ENCODE peak calls at places on chromosomes 16 and 17, in five cellular contexts. N is A549, W is H1, K is HepG2, E is K562. Z is an unnamed sample.
A peak's percentile ranks its signal among the peaks of the same experiment; 100 is the strongest.

GRCh38 chr17:82948081-82948511 is 108.3 kb upstream of the ZNF750 start:
- DNase-seq in W (no peak), K (no peak), E (no peak), N (no peak), Z (no peak)

GRCh38 chr17:10614536-10615155 is 42.5 kb downstream of the MYH3 start:
- DNase-seq in K (peak; percentile 45), N (peak; percentile 77), E (peak; percentile 25), W (no peak), Z (no peak)

GRCh38 chr17:40319651-40320550 is 10.9 kb downstream of the RARA start:
- DNase-seq in K (no peak), W (no peak), E (no peak), N (no peak), Z (no peak)

GRCh38 chr16:81823111-81823510 is 44.0 kb downstream of the PLCG2 start:
- DNase-seq in K (no peak), E (no peak), N (no peak), W (no peak), Z (no peak)

GRCh38 chr16:66223176-66223780 is 143.2 kb upstream of the CDH5 start:
- DNase-seq in E (no peak), W (no peak), K (no peak), N (no peak), Z (no peak)

GRCh38 chr17:78710607-78711006 is 71.5 kb downstream of the CYTH1 start:
- DNase-seq in K (no peak), E (no peak), W (no peak), N (no peak), Z (no peak)

GRCh38 chr16:87334611-87335305 is 17.6 kb upstream of the C16orf95 start:
- DNase-seq in N (no peak), W (no peak), E (no peak), K (no peak), Z (no peak)

GRCh38 chr17:50630524-50631194 is 4.0 kb upstream of the ABCC3 start:
- DNase-seq in E (peak; percentile 40), K (peak; percentile 52), W (no peak), N (peak; percentile 90), Z (no peak)

GRCh38 chr17:17682737-17683675 is 1.7 kb downstream of the RAI1 start:
- DNase-seq in K (no peak), N (peak; percentile 66), E (peak; percentile 28), W (no peak), Z (no peak)

GRCh38 chr16:77789085-77789611 is 784 bp downstream of the VAT1L start:
- DNase-seq in K (no peak), N (no peak), E (no peak), W (no peak), Z (no peak)
- H3K4me3 ChIP-seq in K (no peak overlapping the region), N (peak overlapping the region; percentile 45), E (no peak overlapping the region), W (peak overlapping the region; percentile 76), Z (no peak overlapping the region)

GRCh38 chr16:7233963-7234362 is 98.7 kb upstream of the RBFOX1 start:
- DNase-seq in N (no peak), K (no peak), E (no peak), W (no peak), Z (no peak)

GRCh38 chr16:7236824-7237410 is 95.7 kb upstream of the RBFOX1 start:
- DNase-seq in W (no peak), E (no peak), N (no peak), K (no peak), Z (no peak)

DNA sequence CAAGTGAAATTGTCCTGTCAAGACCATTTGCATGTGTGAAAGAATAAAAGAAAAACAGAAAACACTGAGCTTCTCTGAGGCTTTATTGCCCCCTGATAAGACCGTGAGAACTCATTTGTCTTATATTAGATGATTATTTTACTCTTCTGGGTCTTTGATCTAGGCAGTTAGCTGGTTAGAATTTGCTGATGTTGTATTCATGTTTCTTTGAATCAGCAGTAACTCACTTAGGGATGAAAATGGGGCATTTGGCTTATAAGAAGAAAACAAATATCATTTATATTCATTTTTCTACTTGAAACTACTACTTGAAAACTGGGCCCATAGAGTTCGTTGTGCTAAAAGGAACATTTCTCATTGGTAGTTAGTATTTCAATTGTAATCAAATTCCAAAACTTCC is 93.1 kb upstream of the RBFOX1 start:
- DNase-seq in E (no peak), W (no peak), N (no peak), K (no peak), Z (no peak)
- TF ChIP-seq HDAC2 in E (no peak), W (no peak), N (no peak), K (no peak), Z (no peak)

DNA sequence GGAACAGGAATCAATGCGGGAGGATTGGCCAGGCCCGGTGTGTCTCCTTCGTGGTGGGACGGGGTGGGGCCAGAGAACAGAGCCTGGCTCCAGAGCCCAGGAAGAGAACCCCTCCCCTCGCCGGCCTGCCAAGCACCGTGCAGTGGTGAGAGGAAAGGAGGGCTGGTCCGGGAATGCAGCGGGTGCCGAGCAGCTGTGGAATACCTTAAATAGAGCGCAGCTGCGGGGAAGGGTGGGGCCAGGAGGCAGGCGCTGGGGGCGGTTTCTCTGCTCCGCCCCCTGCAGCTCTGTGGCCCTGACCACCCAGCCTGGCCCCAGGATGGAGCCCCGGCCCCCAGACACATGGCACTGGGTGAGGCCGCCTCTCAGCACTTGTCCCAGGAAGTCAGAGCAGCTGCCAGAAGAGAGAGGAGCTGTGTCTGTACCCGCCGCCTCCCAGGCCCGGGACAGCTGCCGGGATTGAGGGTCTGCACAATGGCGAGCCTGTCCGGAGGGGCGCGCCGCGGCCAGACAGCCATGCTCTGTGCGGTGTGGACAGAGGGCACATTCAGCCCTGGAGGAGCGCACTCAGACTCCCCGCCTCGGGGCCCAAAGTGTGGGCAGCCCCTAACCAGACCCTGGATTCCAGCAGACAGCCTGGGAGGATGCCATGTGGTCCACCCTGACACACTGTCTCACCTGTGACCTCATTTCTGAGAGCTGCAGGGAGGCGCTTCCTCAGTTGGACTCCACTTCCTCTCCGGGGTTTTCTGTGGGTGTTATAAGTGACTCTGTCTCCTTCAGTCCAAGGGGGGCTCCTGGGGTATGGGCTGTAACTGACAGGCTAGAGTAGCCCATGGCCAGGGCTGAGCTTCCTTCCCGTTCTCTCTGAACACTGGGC is 268.8 kb downstream of the SEC14L1 start:
- DNase-seq in N (no peak), E (no peak), K (no peak), W (no peak), Z (no peak)
- H3K4me3 ChIP-seq in N (no peak overlapping the region), E (no peak overlapping the region), K (no peak overlapping the region), W (no peak overlapping the region), Z (no peak overlapping the region)

GRCh38 chr16:24826817-24827566 is 18.8 kb upstream of the SLC5A11 start:
- DNase-seq in K (no peak), W (no peak), E (no peak), N (no peak), Z (no peak)
- TF ChIP-seq HDAC2 in K (no peak), W (no peak), E (no peak), N (no peak), Z (no peak)